ENCODE peak calls at places on chromosome 13, in four cellular contexts. R is Panc1, F is AG09309, L is tibial artery. P is an unnamed sample.

GRCh38 chr13:29953542-29953941 is 103.1 kb upstream of the UBL3 start:
- DNase-seq in R (no peak), F (no peak), L (no peak), P (peak)

GRCh38 chr13:112879283-112879833 is 89.7 kb upstream of the MCF2L start:
- DNase-seq in R (no peak), F (peak), L (no peak), P (no peak)

GRCh38 chr13:36332986-36333385 is 13.2 kb downstream of the SPART start:
- DNase-seq in R (no peak), F (no peak), L (no peak), P (peak)

GRCh38 chr13:44734204-44734707 is 158.1 kb upstream of the TSC22D1 start:
- DNase-seq in R (no peak), F (no peak), L (no peak), P (peak)

GRCh38 chr13:114041493-114041892 is 67.6 kb upstream of the C13orf46 start:
- DNase-seq in R (no peak), F (no peak), L (no peak), P (no peak)

GRCh38 chr13:33764716-33765115 is 53.2 kb upstream of the RFC3 start:
- DNase-seq in R (no peak), F (no peak), L (no peak), P (no peak)

GRCh38 chr13:108957369-108958012 is 328.1 kb downstream of the MYO16 start:
- DNase-seq in R (no peak), F (peak), L (no peak), P (peak)

GRCh38 chr13:34256236-34256635 is 438.3 kb downstream of the RFC3 start:
- DNase-seq in R (no peak), F (no peak), L (no peak), P (no peak)

GRCh38 chr13:43751624-43752023 is 35.1 kb downstream of the ENOX1 start:
- DNase-seq in R (no peak), F (no peak), L (no peak), P (no peak)

GRCh38 chr13:109647046-109647445 is 139.3 kb downstream of the IRS2 start:
- DNase-seq in R (no peak), F (no peak), L (no peak), P (peak)

GRCh38 chr13:102965802-102966201 is 100.4 kb downstream of the SLC10A2 start:
- DNase-seq in R (no peak), F (no peak), L (no peak), P (no peak)

GRCh38 chr13:102830646-102831045 is 15.2 kb upstream of the ERCC5 start:
- DNase-seq in R (no peak), F (no peak), L (no peak), P (no peak)

GRCh38 chr13:112144616-112145220 is 77.8 kb downstream of the SOX1 start:
- DNase-seq in R (no peak), F (no peak), L (peak), P (no peak)

GRCh38 chr13:38630780-38631179 is 56.1 kb upstream of the FREM2 start:
- DNase-seq in R (no peak), F (no peak), L (no peak), P (peak)

GRCh38 chr13:73603646-73604045 is 530.6 kb downstream of the KLF12 start:
- DNase-seq in R (no peak), F (no peak), L (no peak), P (no peak)

GRCh38 chr13:49435992-49436391 is 7.9 kb downstream of the CAB39L start:
- DNase-seq in R (no peak), F (no peak), L (no peak), P (peak)

GRCh38 chr13:65613004-65613403 is 1617.1 kb downstream of the PCDH9 start:
- DNase-seq in R (no peak), F (no peak), L (no peak), P (no peak)

DNA sequence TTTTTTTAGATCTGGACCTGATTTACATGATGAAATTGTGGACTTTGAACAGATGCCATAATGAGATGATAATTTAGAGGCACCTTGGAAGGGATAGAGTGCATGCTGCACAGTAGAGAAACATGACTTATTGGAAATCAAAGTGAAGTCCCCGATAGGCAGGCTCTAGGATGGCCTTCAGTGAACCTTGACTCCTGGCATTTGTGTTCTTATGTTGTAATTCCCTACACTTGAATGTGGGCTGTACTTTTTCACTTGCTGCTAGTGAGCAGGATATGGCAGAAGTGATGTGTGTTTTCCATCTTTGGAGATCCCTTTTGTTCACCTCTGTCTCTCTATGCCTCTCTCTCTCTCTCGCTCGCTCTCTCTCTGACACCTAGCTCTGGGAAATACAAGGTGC is 1614.6 kb downstream of the PCDH9 start:
- DNase-seq in R (no peak), F (no peak), L (no peak), P (no peak)
- TF ChIP-seq CTCF in R (no peak), F (no peak), L (no peak), P (no peak)

DNA sequence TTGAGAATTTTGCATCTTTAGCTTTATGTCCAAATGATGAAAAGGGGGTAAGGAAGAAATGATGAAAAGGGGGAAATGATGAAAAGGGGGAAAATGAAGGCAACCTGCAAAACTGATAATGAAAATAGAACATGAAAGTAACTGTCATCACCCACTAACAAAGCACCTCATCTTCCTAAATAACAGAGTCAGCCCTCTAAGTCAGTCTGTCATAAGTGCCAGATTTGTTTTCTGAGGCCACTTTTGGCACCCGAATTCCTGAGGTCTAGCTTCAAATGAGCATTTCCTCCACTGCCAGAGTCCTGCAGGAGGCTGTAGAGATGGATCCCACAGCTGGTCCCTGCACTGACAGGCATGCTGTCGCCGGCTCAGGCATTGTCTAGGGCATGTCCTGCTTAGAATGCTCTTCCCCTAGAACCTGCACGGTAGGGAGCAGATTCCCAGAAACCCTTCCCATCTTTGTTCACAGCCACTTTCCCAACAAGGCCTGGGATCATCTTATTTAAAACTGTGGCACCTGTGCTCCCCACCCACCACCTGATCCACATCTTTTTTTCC is 25.3 kb downstream of the RAP2A start:
- DNase-seq in R (no peak), F (no peak), L (no peak), P (no peak)
- H3K4me3 ChIP-seq in R (no peak), F (no peak), L (no peak), P (no peak)

DNA sequence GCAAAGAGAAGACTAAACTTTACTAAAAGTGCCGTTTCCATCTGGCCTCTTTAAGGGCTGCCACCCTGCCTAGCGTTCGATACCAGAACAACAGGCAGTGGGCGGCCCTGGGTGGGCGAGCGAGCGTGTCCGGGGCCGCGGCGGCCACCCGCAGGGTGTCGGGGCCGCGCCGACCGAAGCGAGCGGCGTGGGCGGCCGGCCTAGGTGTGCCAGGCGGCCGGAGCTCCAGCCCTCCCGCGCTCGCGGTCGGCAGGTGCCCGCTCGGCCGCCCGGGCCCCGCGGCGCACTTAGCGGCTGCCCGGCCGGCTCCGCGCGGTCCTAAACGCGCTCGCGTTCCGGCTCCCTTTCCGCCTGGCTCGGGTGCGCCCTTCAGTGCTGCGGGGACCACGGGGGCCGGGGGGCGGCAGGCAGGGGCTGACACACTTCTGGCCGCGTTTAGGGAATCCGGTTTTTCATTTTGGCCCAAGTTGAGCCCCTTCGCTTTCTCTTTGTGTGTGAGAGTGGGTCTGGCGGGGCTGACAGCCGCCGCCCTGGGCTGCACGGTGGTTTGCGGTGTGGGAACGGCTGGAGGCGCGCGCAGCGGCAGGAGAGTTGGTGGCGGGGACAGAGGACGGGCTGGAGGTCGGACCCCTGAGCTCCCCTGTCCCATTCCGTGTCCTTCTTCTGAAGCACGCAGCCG is 2.9 kb downstream of the FGF9 start:
- DNase-seq in R (no peak), F (no peak), L (no peak), P (peak)
- TF ChIP-seq CTCF in R (no peak), F (no peak), L (no peak), P (no peak)

DNA sequence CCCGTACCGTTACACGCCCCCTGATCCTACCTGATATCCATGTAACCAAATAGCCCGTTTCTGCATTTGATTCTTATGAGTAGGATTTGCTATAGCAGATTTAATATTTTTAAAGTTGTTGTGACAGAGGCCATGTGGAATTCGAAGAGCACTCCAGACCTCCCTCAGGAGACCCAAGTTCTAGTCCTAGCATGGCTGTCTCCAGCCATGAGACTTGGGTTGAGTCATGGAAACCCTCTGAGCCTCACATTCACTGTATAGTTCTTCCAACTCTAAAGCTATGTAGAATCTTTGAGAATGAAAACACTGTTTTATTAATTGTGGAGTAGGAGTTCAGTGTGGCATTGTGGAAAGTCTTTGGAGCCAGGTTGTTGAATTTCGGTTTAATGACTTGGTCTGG is 8.0 kb upstream of the GPR183 start:
- DNase-seq in R (no peak), F (no peak), L (no peak), P (no peak)
- H3K4me3 ChIP-seq in R (no peak), F (no peak), L (no peak), P (no peak)

GRCh38 chr13:46571189-46571901 is 18.4 kb downstream of the LRCH1 start:
- DNase-seq in R (no peak), F (no peak), L (no peak), P (peak)
- TF ChIP-seq CTCF in R (no peak), F (no peak), L (no peak), P (no peak)

P was measured in fibroblast of villous mesenchyme.